ENCODE peak calls at places on chromosomes 11 and 22, in ten cellular contexts. P is left lung, T is endothelial cell of umbilical vein, X is fibroblast of lung, Z is IMR-90, A is psoas muscle, L is thoracic aorta, H is PC-3, U is astrocyte, E is ovary. W is an unnamed sample.
A peak's percentile ranks its signal among the peaks of the same experiment; 100 is the strongest.

GRCh38 chr11:68045900-68046299 is 7.1 kb downstream of the TCIRG1 start:
- DNase-seq in Z (no peak), A (peak; percentile 31), P (peak; percentile 26), L (no peak), E (no peak), H (no peak), X (no peak), T (no peak), U (no peak), W (no peak)

GRCh38 chr11:47551086-47551485 is 1.8 kb downstream of the CELF1 start:
- DNase-seq in E (no peak), X (peak; percentile 32), Z (peak; percentile 48), L (no peak), U (no peak), A (no peak), T (peak; percentile 21), P (no peak), H (peak; percentile 45), W (no peak)

GRCh38 chr11:3944198-3944597 is 88.7 kb downstream of the STIM1 start:
- DNase-seq in U (peak; percentile 38), T (no peak), A (peak; percentile 58), X (peak; percentile 53), E (no peak), P (no peak), Z (no peak), H (no peak), L (no peak), W (peak; percentile 24)

GRCh38 chr11:66346476-66347424 is 679 bp downstream of the B4GAT1 start:
- DNase-seq in U (no peak), L (no peak), T (no peak), H (no peak), P (no peak), A (peak; percentile 61), X (no peak), E (no peak), Z (no peak), W (no peak)

GRCh38 chr22:27107824-27108223 is 450.4 kb downstream of the MIAT start:
- DNase-seq in Z (peak; percentile 94), P (peak; percentile 58), T (peak; percentile 92), U (peak; percentile 98), A (peak; percentile 72), X (peak; percentile 99), E (peak; percentile 77), H (peak; percentile 25), L (peak; percentile 67), W (peak; percentile 53)

GRCh38 chr22:39650996-39651782 is 80.6 kb downstream of the CACNA1I start:
- DNase-seq in Z (no peak), E (no peak), P (no peak), H (no peak), T (no peak), X (no peak), A (peak; percentile 40), U (no peak), L (no peak), W (no peak)

GRCh38 chr22:24703101-24703500 is 71.4 kb downstream of the PIWIL3 start:
- DNase-seq in T (no peak), U (no peak), L (no peak), X (peak; percentile 5), H (no peak), A (no peak), Z (peak; percentile 74), P (no peak), E (no peak), W (peak; percentile 41)

GRCh38 chr11:101862410-101863233 is 52.2 kb upstream of the CEP126 start:
- DNase-seq in H (peak; percentile 71), U (peak; percentile 61), X (peak; percentile 75), E (peak; percentile 26), P (no peak), L (no peak), T (peak; percentile 71), A (no peak), Z (peak; percentile 79), W (no peak)

GRCh38 chr22:44406581-44407403 is 91.2 kb downstream of the RTL6 start:
- DNase-seq in P (peak; percentile 26), E (no peak), U (peak; percentile 58), X (peak; percentile 62), L (no peak), Z (peak; percentile 12), A (peak; percentile 28), T (no peak), H (no peak), W (no peak)

GRCh38 chr11:13316528-13316961 is 39.0 kb downstream of the BMAL1 start:
- DNase-seq in L (peak; percentile 50), E (peak; percentile 63), H (peak; percentile 62), Z (peak; percentile 55), X (peak; percentile 65), A (peak; percentile 80), P (peak; percentile 71), T (no peak), U (peak; percentile 55), W (no peak)

GRCh38 chr11:3132271-3132781 is 32.8 kb downstream of the OSBPL5 start:
- DNase-seq in X (no peak), Z (no peak), P (peak; percentile 17), H (no peak), L (no peak), E (no peak), U (no peak), A (no peak), T (no peak), W (peak; percentile 11)

GRCh38 chr11:61254403-61255025 is 13.5 kb downstream of the PGA5 start:
- DNase-seq in P (peak; percentile 62), T (peak; percentile 61), A (peak; percentile 71), E (peak; percentile 65), L (no peak), Z (peak; percentile 52), X (peak; percentile 35), U (no peak), H (peak; percentile 79), W (peak; percentile 50)

GRCh38 chr22:32828561-32828960 is 27.1 kb downstream of the TIMP3 start:
- DNase-seq in T (no peak), Z (no peak), E (no peak), H (no peak), X (no peak), A (no peak), P (no peak), U (no peak), L (no peak), W (no peak)

GRCh38 chr22:41285441-41285819 is 557 bp downstream of the RANGAP1 start:
- DNase-seq in E (peak; percentile 61), T (peak; percentile 78), H (peak; percentile 87), A (peak; percentile 74), L (peak; percentile 33), U (peak; percentile 91), Z (peak; percentile 96), P (peak; percentile 62), X (peak; percentile 94), W (peak; percentile 25)

GRCh38 chr22:26667140-26667539 is 9.8 kb downstream of the MIAT start:
- DNase-seq in P (no peak), T (no peak), H (no peak), X (no peak), U (no peak), E (no peak), Z (no peak), L (no peak), A (no peak), W (no peak)

DNA sequence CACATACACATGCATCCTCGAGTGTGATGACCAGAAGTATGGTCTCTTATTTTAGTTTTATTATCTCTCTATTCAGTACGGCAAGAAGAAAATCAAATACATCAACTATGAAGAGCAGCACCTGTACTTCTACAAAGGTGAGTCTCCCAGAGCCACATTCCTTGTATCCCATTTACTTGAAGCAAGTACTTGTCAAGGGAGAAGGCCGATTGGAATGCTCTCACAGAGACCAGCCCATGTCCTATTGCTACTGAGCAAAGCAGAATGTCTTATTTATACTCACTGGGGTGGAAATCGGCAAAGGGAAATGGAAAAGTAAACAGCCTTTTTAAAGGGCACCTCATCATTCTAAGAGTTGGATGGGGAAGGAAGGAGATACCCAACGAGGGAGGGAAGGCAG is 72.6 kb upstream of the OR5AK2 start:
- DNase-seq in L (no peak), P (no peak), U (no peak), E (no peak), T (no peak), H (no peak), Z (no peak), X (no peak), A (no peak), W (no peak)
- H3K36me3 ChIP-seq in L (no peaks in the 10 kb centered on the region), P (no peaks in the 10 kb centered on the region), U (no peaks in the 10 kb centered on the region), E (no peaks in the 10 kb centered on the region), T (no peaks in the 10 kb centered on the region), H (no peaks in the 10 kb centered on the region), Z (no peaks in the 10 kb centered on the region), X (no peaks in the 10 kb centered on the region), A (no peaks in the 10 kb centered on the region), W (no peaks in the 10 kb centered on the region)

GRCh38 chr11:118258410-118258809 is 5.7 kb downstream of the MPZL2 start:
- DNase-seq in E (no peak), X (no peak), A (no peak), P (no peak), U (no peak), T (no peak), L (no peak), Z (no peak), H (peak; percentile 50), W (no peak)
- TF ChIP-seq CTCF in E (no peak), X (no peak), A (no peak), P (no peak), U (no peak), T (no peak), L (no peak), Z (no peak), H (peak; percentile 68), W (no peak)

GRCh38 chr11:57427692-57428082 is 766 bp upstream of the SLC43A3 start:
- DNase-seq in H (no peak), T (no peak), L (no peak), X (peak; percentile 74), E (peak; percentile 84), U (peak; percentile 76), A (peak; percentile 85), Z (peak; percentile 57), P (peak; percentile 73), W (peak; percentile 69)
- H3K27ac ChIP-seq in H (peak overlapping the region; percentile 92), T (no peak overlapping the region), L (peak overlapping the region; percentile 99), X (peak overlapping the region; percentile 97), E (peak overlapping the region; percentile 93), U (peak overlapping the region; percentile 69), A (peak overlapping the region; percentile 84), Z (peak overlapping the region; percentile 97), P (peak overlapping the region; percentile 96), W (peak overlapping the region; percentile 96)

DNA sequence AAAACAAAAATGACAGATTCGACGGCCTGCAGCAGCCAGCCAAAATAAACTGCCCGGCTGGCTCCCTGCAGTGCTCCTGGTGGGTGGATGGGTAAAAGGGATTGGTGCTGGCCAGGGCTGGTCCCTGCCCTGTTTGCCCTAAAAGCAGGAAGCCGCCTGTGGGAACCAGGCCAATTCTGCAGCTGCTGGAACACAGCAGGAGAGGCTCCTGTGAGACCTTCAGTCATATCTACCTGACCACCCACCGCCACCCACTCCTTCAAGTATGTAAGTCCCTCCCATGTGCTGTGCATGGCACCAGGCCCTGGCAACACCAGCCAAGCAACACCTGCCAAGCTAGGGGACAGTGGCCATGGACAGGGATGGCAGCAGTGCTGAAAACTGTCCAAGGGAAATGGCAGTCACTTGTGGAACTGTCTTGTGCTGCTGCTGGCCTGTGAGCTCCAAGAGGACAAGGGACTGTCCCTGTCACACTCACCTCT is 48.7 kb upstream of the ARFGAP3 start:
- DNase-seq in X (no peak), L (no peak), T (peak; percentile 61), E (peak; percentile 60), P (peak; percentile 68), U (no peak), Z (no peak), H (no peak), A (peak; percentile 72), W (peak; percentile 74)
- H3K36me3 ChIP-seq in X (peaks cover 3% of the 10 kb centered on the region), L (peaks cover 10% of the 10 kb centered on the region), T (peaks cover 7% of the 10 kb centered on the region), E (no peaks in the 10 kb centered on the region), P (peaks cover 49% of the 10 kb centered on the region), U (peaks cover 3% of the 10 kb centered on the region), Z (peaks cover 21% of the 10 kb centered on the region), H (no peaks in the 10 kb centered on the region), A (peaks cover 4% of the 10 kb centered on the region), W (no peaks in the 10 kb centered on the region)